ENCODE peak calls at places on chromosomes 11 and 22, in six cellular contexts. One of them, this sample, is unnamed.

GRCh38 chr11:72364754-72365153 is 69.6 kb downstream of the CLPB start:
- DNase-seq in AG09309: no peak
- DNase-seq in heart right ventricle: no peak
- DNase-seq in cardiac fibroblast: no peak
- DNase-seq in cardiac muscle cell: no peak
- DNase-seq in BJ: no peak
- DNase-seq in this sample: no peak

GRCh38 chr11:130582994-130583393 is 134.5 kb downstream of the ADAMTS15 start:
- DNase-seq in AG09309: no peak
- DNase-seq in heart right ventricle: no peak
- DNase-seq in cardiac fibroblast: peak
- DNase-seq in cardiac muscle cell: no peak
- DNase-seq in BJ: no peak
- DNase-seq in this sample: peak

GRCh38 chr11:68044898-68045351 is 6.1 kb downstream of the TCIRG1 start:
- DNase-seq in AG09309: no peak
- DNase-seq in heart right ventricle: no peak
- DNase-seq in cardiac fibroblast: no peak
- DNase-seq in cardiac muscle cell: no peak
- DNase-seq in BJ: no peak
- DNase-seq in this sample: no peak

GRCh38 chr11:35214792-35215193 is 75.8 kb downstream of the CD44 start:
- DNase-seq in AG09309: peak
- DNase-seq in heart right ventricle: no peak
- DNase-seq in cardiac fibroblast: peak
- DNase-seq in cardiac muscle cell: peak
- DNase-seq in BJ: peak
- DNase-seq in this sample: peak

GRCh38 chr11:13376402-13376801 is 86.6 kb downstream of the BTBD10 start:
- DNase-seq in AG09309: no peak
- DNase-seq in heart right ventricle: no peak
- DNase-seq in cardiac fibroblast: no peak
- DNase-seq in cardiac muscle cell: no peak
- DNase-seq in BJ: no peak
- DNase-seq in this sample: no peak

GRCh38 chr11:2793781-2794418 is 91.7 kb downstream of the CDKN1C start:
- DNase-seq in AG09309: no peak
- DNase-seq in heart right ventricle: no peak
- DNase-seq in cardiac fibroblast: no peak
- DNase-seq in cardiac muscle cell: no peak
- DNase-seq in BJ: no peak
- DNase-seq in this sample: no peak

GRCh38 chr11:32309541-32310217 is 125.7 kb downstream of the WT1 start:
- DNase-seq in AG09309: no peak
- DNase-seq in heart right ventricle: no peak
- DNase-seq in cardiac fibroblast: no peak
- DNase-seq in cardiac muscle cell: no peak
- DNase-seq in BJ: no peak
- DNase-seq in this sample: peak

GRCh38 chr11:107293677-107294344 is 163.8 kb downstream of the CWF19L2 start:
- DNase-seq in AG09309: no peak
- DNase-seq in heart right ventricle: no peak
- DNase-seq in cardiac fibroblast: no peak
- DNase-seq in cardiac muscle cell: no peak
- DNase-seq in BJ: no peak
- DNase-seq in this sample: no peak

GRCh38 chr11:88338223-88338661 is 706 bp upstream of the CTSC start:
- DNase-seq in AG09309: no peak
- DNase-seq in heart right ventricle: peak
- DNase-seq in cardiac fibroblast: peak
- DNase-seq in cardiac muscle cell: peak
- DNase-seq in BJ: no peak
- DNase-seq in this sample: peak

GRCh38 chr11:111347723-111348115 is 31.4 kb downstream of the POU2AF1 start:
- DNase-seq in AG09309: no peak
- DNase-seq in heart right ventricle: no peak
- DNase-seq in cardiac fibroblast: no peak
- DNase-seq in cardiac muscle cell: peak
- DNase-seq in BJ: peak
- DNase-seq in this sample: peak

GRCh38 chr22:28977481-28977971 is 84.1 kb downstream of the C22orf31 start:
- DNase-seq in AG09309: no peak
- DNase-seq in heart right ventricle: no peak
- DNase-seq in cardiac fibroblast: peak
- DNase-seq in cardiac muscle cell: peak
- DNase-seq in BJ: no peak
- DNase-seq in this sample: peak

GRCh38 chr11:72008728-72009127 is 10.0 kb downstream of the IL18BP start:
- DNase-seq in AG09309: no peak
- DNase-seq in heart right ventricle: no peak
- DNase-seq in cardiac fibroblast: no peak
- DNase-seq in cardiac muscle cell: no peak
- DNase-seq in BJ: no peak
- DNase-seq in this sample: no peak

GRCh38 chr22:46538816-46539163 is 1.4 kb upstream of the CELSR1 start:
- DNase-seq in AG09309: no peak
- DNase-seq in heart right ventricle: no peak
- DNase-seq in cardiac fibroblast: peak
- DNase-seq in cardiac muscle cell: peak
- DNase-seq in BJ: no peak
- DNase-seq in this sample: peak
- H3K4me3 ChIP-seq in AG09309: peak
- H3K4me3 ChIP-seq in heart right ventricle: peak
- H3K4me3 ChIP-seq in cardiac fibroblast: peak
- H3K4me3 ChIP-seq in cardiac muscle cell: peak
- H3K4me3 ChIP-seq in BJ: peak
- H3K4me3 ChIP-seq in this sample: no peak

DNA sequence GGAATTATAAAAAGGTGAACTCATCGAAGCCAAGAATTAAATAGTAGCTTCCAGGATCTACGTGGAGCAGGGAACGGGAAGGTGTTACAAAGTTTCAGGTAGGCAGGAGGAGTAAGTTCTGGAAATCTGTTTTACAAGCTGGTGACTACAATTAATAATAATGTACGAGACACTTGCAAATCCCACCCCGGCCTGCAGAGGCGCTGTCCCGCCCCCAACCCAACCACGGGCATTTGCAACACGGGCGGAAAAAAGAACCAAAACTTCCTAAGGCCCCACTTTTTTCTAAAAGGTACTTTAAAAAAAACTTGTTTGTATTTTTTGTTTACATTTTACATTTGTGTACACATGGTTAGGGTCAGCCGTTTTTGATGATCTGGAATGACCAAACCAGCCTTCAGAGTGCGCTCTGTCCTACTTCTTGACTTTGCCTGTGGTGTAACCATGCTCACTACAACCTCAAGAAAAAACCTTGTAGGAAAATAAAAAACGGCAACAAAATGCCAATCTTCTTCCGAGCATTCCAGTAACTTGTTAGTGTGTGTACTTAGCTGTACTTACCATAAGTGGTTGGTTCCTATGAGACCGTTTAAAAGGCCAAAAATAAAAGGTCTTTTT is 449.6 kb upstream of the B3GAT1 start:
- DNase-seq in AG09309: no peak
- DNase-seq in heart right ventricle: no peak
- DNase-seq in cardiac fibroblast: no peak
- DNase-seq in cardiac muscle cell: no peak
- DNase-seq in BJ: no peak
- DNase-seq in this sample: no peak
- TF ChIP-seq CTCF in AG09309: no peak
- TF ChIP-seq CTCF in heart right ventricle: no peak
- TF ChIP-seq CTCF in cardiac fibroblast: no peak
- TF ChIP-seq CTCF in cardiac muscle cell: no peak
- TF ChIP-seq CTCF in BJ: no peak
- TF ChIP-seq CTCF in this sample: no peak

DNA sequence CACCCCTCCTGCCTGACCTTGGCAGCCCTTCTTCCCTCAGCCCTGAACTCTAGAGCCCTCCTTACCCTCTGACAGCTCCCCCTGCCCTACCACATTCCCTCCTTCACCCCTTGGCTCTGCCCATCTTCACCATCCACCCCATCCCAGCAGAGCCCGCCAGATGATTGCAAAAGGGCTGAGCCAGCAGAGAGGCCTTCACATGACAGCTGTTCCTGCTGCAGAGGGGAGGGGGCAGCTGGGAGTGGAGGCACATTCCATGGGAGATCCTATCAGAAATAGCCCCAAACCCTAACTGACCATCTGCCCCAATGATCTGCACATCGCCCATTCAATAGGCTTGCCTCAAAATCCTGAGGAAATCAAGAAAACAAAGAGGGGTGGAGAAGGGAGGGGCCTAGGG is 7.8 kb upstream of the AHNAK start:
- DNase-seq in AG09309: no peak
- DNase-seq in heart right ventricle: no peak
- DNase-seq in cardiac fibroblast: no peak
- DNase-seq in cardiac muscle cell: no peak
- DNase-seq in BJ: no peak
- DNase-seq in this sample: no peak
- H3K4me3 ChIP-seq in AG09309: peak
- H3K4me3 ChIP-seq in heart right ventricle: no peak
- H3K4me3 ChIP-seq in cardiac fibroblast: no peak
- H3K4me3 ChIP-seq in cardiac muscle cell: no peak
- H3K4me3 ChIP-seq in BJ: no peak
- H3K4me3 ChIP-seq in this sample: peak

GRCh38 chr11:62253999-62254542 is 12.0 kb downstream of the SCGB1D2 start:
- DNase-seq in AG09309: no peak
- DNase-seq in heart right ventricle: no peak
- DNase-seq in cardiac fibroblast: no peak
- DNase-seq in cardiac muscle cell: no peak
- DNase-seq in BJ: no peak
- DNase-seq in this sample: no peak
- TF ChIP-seq CTCF in AG09309: no peak
- TF ChIP-seq CTCF in heart right ventricle: no peak
- TF ChIP-seq CTCF in cardiac fibroblast: no peak
- TF ChIP-seq CTCF in cardiac muscle cell: no peak
- TF ChIP-seq CTCF in BJ: no peak
- TF ChIP-seq CTCF in this sample: no peak

GRCh38 chr11:14380125-14380936 is 21.3 kb upstream of the RRAS2 start:
- DNase-seq in AG09309: no peak
- DNase-seq in heart right ventricle: no peak
- DNase-seq in cardiac fibroblast: no peak
- DNase-seq in cardiac muscle cell: no peak
- DNase-seq in BJ: no peak
- DNase-seq in this sample: no peak
- H3K4me3 ChIP-seq in AG09309: no peak
- H3K4me3 ChIP-seq in heart right ventricle: peak
- H3K4me3 ChIP-seq in cardiac fibroblast: no peak
- H3K4me3 ChIP-seq in cardiac muscle cell: peak
- H3K4me3 ChIP-seq in BJ: no peak
- H3K4me3 ChIP-seq in this sample: no peak

GRCh38 chr11:57332694-57333440 is 2.8 kb downstream of the SSRP1 start:
- DNase-seq in AG09309: no peak
- DNase-seq in heart right ventricle: no peak
- DNase-seq in cardiac fibroblast: no peak
- DNase-seq in cardiac muscle cell: no peak
- DNase-seq in BJ: no peak
- DNase-seq in this sample: no peak

GRCh38 chr11:57335023-57335342 is 709 bp downstream of the SSRP1 start:
- DNase-seq in AG09309: no peak
- DNase-seq in heart right ventricle: no peak
- DNase-seq in cardiac fibroblast: no peak
- DNase-seq in cardiac muscle cell: no peak
- DNase-seq in BJ: no peak
- DNase-seq in this sample: no peak

GRCh38 chr11:57338152-57338551 is at the start of gene P2RX3:
- DNase-seq in AG09309: no peak
- DNase-seq in heart right ventricle: peak
- DNase-seq in cardiac fibroblast: no peak
- DNase-seq in cardiac muscle cell: no peak
- DNase-seq in BJ: no peak
- DNase-seq in this sample: no peak

GRCh38 chr11:57336111-57336666 is 497 bp upstream of the SSRP1 start:
- DNase-seq in AG09309: no peak
- DNase-seq in heart right ventricle: no peak
- DNase-seq in cardiac fibroblast: no peak
- DNase-seq in cardiac muscle cell: no peak
- DNase-seq in BJ: no peak
- DNase-seq in this sample: no peak

DNA sequence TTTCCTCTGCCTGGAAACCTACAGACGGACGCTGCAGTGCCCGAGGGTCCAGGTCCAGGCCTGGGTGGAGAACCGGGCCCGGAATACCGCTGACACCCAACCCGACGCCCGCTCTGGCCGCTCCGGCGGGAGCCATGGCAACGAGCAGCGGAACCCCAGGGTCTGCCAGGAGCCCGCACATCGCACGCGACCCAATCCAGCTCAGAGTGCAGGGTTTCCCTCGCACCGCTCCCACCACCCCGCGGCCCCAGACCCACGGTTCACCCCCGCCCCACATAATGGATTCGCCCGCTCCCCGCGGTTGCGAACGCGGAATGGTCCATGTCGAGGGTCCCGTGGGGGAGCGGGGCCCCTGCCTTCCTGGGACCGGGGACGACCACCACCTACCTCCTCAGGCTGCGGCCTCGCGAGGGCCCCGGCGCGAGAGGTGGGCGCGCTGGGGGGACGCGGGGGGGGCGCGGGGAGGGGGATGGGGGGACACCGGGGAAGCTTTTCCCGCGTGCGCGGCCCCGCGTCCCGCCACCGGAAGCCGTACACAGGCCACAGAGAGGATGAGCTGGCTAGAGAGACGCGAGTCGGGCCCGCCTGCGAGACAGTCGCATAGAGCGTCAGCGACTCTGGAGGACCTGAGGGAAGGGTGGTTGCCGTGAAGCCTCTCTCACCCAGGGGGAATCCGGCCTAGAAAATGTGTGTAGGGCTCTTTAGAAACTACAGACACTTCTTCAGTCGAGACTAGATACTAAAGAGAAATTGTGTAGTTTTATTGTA is at the start of gene SSRP1:
- DNase-seq in AG09309: no peak
- DNase-seq in heart right ventricle: peak
- DNase-seq in cardiac fibroblast: peak
- DNase-seq in cardiac muscle cell: peak
- DNase-seq in BJ: no peak
- DNase-seq in this sample: peak
- TF ChIP-seq CTCF in AG09309: no peak
- TF ChIP-seq CTCF in heart right ventricle: no peak
- TF ChIP-seq CTCF in cardiac fibroblast: no peak
- TF ChIP-seq CTCF in cardiac muscle cell: no peak
- TF ChIP-seq CTCF in BJ: no peak
- TF ChIP-seq CTCF in this sample: no peak

DNA sequence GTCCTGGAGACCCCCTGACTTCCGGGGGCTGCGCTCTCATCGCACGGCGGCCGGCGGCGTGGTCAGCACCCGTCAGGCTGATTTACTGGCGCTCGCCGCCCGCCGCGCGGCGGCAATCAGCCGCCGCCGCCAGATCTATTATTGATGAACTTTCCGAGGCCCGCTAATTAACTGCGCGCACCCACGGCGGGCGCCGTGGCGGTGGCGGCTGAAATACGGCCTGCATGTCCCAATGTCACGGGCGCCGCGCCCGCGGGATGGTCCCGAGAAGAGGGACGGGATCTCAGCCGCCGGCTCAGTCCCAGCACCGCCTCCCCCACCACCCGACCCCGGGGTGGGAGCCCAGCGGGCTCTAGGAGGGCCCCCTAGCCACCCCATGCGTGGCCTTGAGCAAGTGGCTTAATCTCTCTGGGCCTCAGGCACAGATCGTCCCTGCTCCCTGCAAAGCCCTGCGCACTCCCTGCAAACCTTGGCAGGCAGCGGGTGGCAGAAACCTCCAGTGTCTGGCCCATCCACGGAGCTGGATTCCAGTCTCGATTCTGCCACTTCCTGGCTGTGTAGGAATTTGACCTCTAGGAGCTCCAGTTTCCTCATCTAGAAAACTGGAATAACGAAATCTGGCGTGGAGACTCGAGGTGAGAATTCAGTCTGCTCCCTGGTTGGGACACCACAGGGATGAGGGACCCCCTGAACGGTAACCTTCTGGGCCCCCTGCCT is 187.1 kb downstream of the MN1 start:
- DNase-seq in AG09309: no peak
- DNase-seq in heart right ventricle: no peak
- DNase-seq in cardiac fibroblast: no peak
- DNase-seq in cardiac muscle cell: no peak
- DNase-seq in BJ: no peak
- DNase-seq in this sample: no peak
- H3K4me3 ChIP-seq in AG09309: no peak
- H3K4me3 ChIP-seq in heart right ventricle: peak
- H3K4me3 ChIP-seq in cardiac fibroblast: peak
- H3K4me3 ChIP-seq in cardiac muscle cell: no peak
- H3K4me3 ChIP-seq in BJ: no peak
- H3K4me3 ChIP-seq in this sample: no peak

This sample was measured in fibroblast of mammary gland.